ENCODE peak calls at places on chromosome 1, in four cellular contexts. L, C, B and W are unnamed samples.

GRCh38 chr1:19654386-19654785 is 10.3 kb downstream of the NBL1 start:
- DNase-seq in L (no peak), B (no peak), C (no peak), W (peak; percentile 40)

GRCh38 chr1:27940297-27940696 is 5.5 kb downstream of the SMPDL3B start:
- DNase-seq in L (peak; percentile 31), C (no peak), B (peak; percentile 63), W (peak; percentile 24)

GRCh38 chr1:221200464-221200863 is 321.2 kb downstream of the HLX start:
- DNase-seq in C (no peak), B (no peak), L (no peak), W (no peak)

GRCh38 chr1:6328696-6329095 is 64.9 kb downstream of the ACOT7 start:
- DNase-seq in C (no peak), L (no peak), B (no peak), W (no peak)

GRCh38 chr1:8116892-8117262 is 90.8 kb upstream of the ERRFI1 start:
- DNase-seq in L (peak; percentile 80), C (no peak), B (no peak), W (peak; percentile 93)

GRCh38 chr1:168100315-168101002 is 36.3 kb downstream of the GPR161 start:
- DNase-seq in L (no peak), C (peak; percentile 51), B (no peak), W (no peak)

GRCh38 chr1:204979891-204980649 is 62.9 kb upstream of the CNTN2 start:
- DNase-seq in B (no peak), L (no peak), C (no peak), W (no peak)

GRCh38 chr1:23930861-23931471 is 17.8 kb upstream of the CNR2 start:
- DNase-seq in C (peak; percentile 75), L (peak; percentile 84), B (no peak), W (peak; percentile 75)

DNA sequence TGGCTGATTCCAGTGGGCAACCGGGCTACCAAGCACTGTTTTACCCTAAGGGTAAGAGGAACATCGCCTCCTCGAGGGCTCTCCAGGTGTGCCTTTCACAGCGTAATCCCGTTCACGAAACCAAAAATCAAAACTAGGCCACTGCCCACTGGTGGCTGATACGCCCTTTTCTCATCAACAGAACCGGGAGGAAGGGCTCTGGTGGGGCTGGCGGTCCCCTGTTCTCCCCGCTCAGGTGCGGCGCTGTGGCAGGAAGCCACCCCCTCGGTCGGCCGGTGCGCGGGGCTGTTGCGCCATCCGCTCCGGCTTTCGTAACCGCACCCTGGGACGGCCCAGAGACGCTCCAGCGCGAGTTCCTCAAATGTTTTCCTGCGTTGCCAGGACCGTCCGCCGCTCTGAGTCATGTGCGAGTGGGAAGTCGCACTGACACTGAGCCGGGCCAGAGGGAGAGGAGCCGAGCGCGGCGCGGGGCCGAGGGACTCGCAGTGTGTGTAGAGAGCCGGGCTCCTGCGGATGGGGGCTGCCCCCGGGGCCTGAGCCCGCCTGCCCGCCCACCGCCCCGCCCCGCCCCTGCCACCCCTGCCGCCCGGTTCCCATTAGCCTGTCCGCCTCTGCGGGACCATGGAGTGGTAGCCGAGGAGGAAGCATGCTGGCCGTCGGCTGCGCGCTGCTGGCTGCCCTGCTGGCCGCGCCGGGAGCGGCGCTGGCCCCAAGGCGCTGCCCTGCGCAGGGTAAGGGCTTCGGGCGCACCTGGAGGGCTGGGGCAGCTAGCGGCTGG is at the start of gene IL6R:
- DNase-seq in L (peak; percentile 95), C (peak; percentile 94), B (peak; percentile 89), W (peak; percentile 92)
- TF ChIP-seq CTCF in L (peak; percentile 31), C (peak; percentile 63), B (peak; percentile 49), W (peak; percentile 18)

DNA sequence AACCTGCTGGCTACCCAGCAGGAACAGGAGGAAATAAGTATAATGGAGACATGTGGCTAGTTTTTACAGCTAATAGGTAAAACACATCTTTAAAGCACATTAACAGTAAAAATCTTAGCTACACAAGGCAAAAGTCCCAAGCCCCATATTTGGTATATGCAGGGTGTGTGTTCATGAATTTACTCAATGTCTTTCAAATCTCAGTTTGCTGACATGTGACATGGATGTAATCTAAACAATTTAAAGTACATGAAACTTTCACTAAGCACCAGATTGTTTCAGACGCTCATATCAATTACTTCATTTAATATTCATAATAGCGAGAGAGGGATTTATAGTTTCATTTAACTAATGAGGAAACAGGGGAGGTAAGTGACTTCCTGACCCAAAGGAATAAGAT is 3.9 kb downstream of the TACSTD2 start:
- DNase-seq in L (no peak), C (peak; percentile 42), B (no peak), W (no peak)
- H3K4me3 ChIP-seq in L (no peak overlapping the region), C (peak overlapping the region; percentile 23), B (no peak overlapping the region), W (no peak overlapping the region)

GRCh38 chr1:235278915-235279292 is 49.1 kb downstream of the ARID4B start:
- DNase-seq in C (no peak), L (no peak), B (peak; percentile 4), W (no peak)
- TF ChIP-seq CTCF in C (no peak), L (no peak), B (no peak), W (no peak)

DNA sequence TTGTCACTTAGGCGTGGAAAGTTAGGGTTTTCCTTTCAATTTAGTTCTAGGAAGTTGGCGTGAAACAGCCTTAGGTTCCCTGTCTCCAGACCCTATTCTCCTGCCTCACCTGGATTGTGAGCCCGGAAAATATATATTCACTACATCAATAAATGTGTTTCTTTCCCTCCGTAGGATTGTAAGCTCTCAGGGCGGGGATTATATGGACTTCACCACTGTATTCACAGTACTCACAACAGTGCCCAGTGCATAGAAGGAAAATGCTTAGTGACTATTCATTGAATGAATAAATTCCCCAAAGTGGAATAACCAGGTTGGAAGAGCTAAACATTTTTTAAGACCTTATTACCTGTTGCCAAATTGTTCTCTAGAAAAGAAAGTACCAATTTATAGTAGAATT is 92.1 kb downstream of the URB2 start:
- DNase-seq in C (no peak), L (no peak), B (no peak), W (no peak)
- H3K4me3 ChIP-seq in C (no peak overlapping the region), L (no peak overlapping the region), B (no peak overlapping the region), W (no peak overlapping the region)